ENCODE peak calls at places on chromosome 16, in four cellular contexts. L is breast epithelium; Y is GM23248; C is naive thymus-derived CD4-positive, alpha-beta T cell. P is an unnamed sample.

GRCh38 chr16:23448392-23448791 is 4.6 kb downstream of the COG7 start:
- DNase-seq in L (no peak), Y (peak; percentile 21), C (no peak), P (no peak)

GRCh38 chr16:81717662-81718189 is 61.4 kb upstream of the PLCG2 start:
- DNase-seq in L (no peak), Y (no peak), C (no peak), P (peak; percentile 20)

GRCh38 chr16:56332464-56333079 is 92.8 kb downstream of the AMFR start:
- DNase-seq in L (peak; percentile 82), Y (peak; percentile 87), C (no peak), P (no peak)

GRCh38 chr16:3718019-3718391 is 681 bp upstream of the TRAP1 start:
- DNase-seq in L (no peak), Y (no peak), C (no peak), P (no peak)

GRCh38 chr16:68790130-68790761 is 53.1 kb upstream of the TANGO6 start:
- DNase-seq in L (no peak), Y (peak; percentile 78), C (no peak), P (no peak)

GRCh38 chr16:69031877-69032301 is 73.6 kb upstream of the HAS3 start:
- DNase-seq in L (no peak), Y (no peak), C (no peak), P (no peak)

GRCh38 chr16:30110661-30111060 is 2.7 kb downstream of the GDPD3 start:
- DNase-seq in L (no peak), Y (no peak), C (no peak), P (no peak)

GRCh38 chr16:11620243-11621003 is 33.7 kb upstream of the LITAF start:
- DNase-seq in L (no peak), Y (no peak), C (no peak), P (no peak)

GRCh38 chr16:70410736-70411135 is 28.2 kb downstream of the ST3GAL2 start:
- DNase-seq in L (no peak), Y (no peak), C (no peak), P (no peak)

GRCh38 chr16:68259007-68259406 is 5.3 kb upstream of the SLC7A6 start:
- DNase-seq in L (no peak), Y (no peak), C (no peak), P (no peak)

GRCh38 chr16:23803591-23804123 is 32.1 kb upstream of the PRKCB start:
- DNase-seq in L (no peak), Y (peak; percentile 53), C (peak; percentile 71), P (peak; percentile 53)

GRCh38 chr16:17777461-17777863 is 306.7 kb upstream of the XYLT1 start:
- DNase-seq in L (no peak), Y (peak; percentile 62), C (no peak), P (no peak)

GRCh38 chr16:30155188-30155587 is 28.2 kb upstream of the CORO1A start:
- DNase-seq in L (no peak), Y (no peak), C (no peak), P (no peak)

GRCh38 chr16:69709456-69710084 is 16.8 kb downstream of the NQO1 start:
- DNase-seq in L (no peak), Y (peak; percentile 81), C (peak; percentile 53), P (no peak)

GRCh38 chr16:84765606-84766580 is 53.9 kb upstream of the CRISPLD2 start:
- DNase-seq in L (no peak), Y (no peak), C (peak; percentile 17), P (no peak)

GRCh38 chr16:78275420-78275819 is 176.0 kb downstream of the WWOX start:
- DNase-seq in L (no peak), Y (no peak), C (no peak), P (no peak)

GRCh38 chr16:10805362-10805761 is 13.2 kb downstream of the TVP23A start:
- DNase-seq in L (no peak), Y (no peak), C (no peak), P (no peak)

GRCh38 chr16:3007957-3008748 is 4.6 kb upstream of the CLDN9 start:
- DNase-seq in L (no peak), Y (no peak), C (no peak), P (no peak)

GRCh38 chr16:79887541-79888540 is 287.3 kb upstream of the MAF start:
- DNase-seq in L (no peak), Y (no peak), C (no peak), P (no peak)

GRCh38 chr16:59295474-59295873 is 561.4 kb upstream of the GOT2 start:
- DNase-seq in L (no peak), Y (no peak), C (no peak), P (no peak)

GRCh38 chr16:72848045-72848410 is 199.9 kb downstream of the ZFHX3 start:
- DNase-seq in L (no peak), Y (no peak), C (no peak), P (no peak)

GRCh38 chr16:8537691-8538342 is 52.5 kb downstream of the TMEM114 start:
- DNase-seq in L (no peak), Y (no peak), C (no peak), P (no peak)

GRCh38 chr16:785563-786535 is 2.3 kb downstream of the RPUSD1 start:
- DNase-seq in L (peak; percentile 79), Y (peak; percentile 71), C (peak; percentile 76), P (peak; percentile 65)

GRCh38 chr16:74438492-74438979 is 17.3 kb upstream of the CLEC18B start:
- DNase-seq in L (no peak), Y (no peak), C (no peak), P (no peak)

GRCh38 chr16:23679274-23679985 is 741 bp downstream of the PLK1 start:
- DNase-seq in L (no peak), Y (no peak), C (no peak), P (no peak)

GRCh38 chr16:56192971-56193936 is 2.0 kb downstream of the GNAO1 start:
- DNase-seq in L (no peak), Y (no peak), C (no peak), P (no peak)

GRCh38 chr16:79286646-79287423 is 313.7 kb downstream of the MAF start:
- DNase-seq in L (no peak), Y (no peak), C (no peak), P (no peak)

GRCh38 chr16:46693598-46693997 is 4.1 kb downstream of the ORC6 start:
- DNase-seq in L (no peak), Y (no peak), C (no peak), P (no peak)

GRCh38 chr16:11833951-11834695 is 17.2 kb downstream of the RSL1D1 start:
- DNase-seq in L (no peak), Y (peak; percentile 86), C (no peak), P (no peak)

DNA sequence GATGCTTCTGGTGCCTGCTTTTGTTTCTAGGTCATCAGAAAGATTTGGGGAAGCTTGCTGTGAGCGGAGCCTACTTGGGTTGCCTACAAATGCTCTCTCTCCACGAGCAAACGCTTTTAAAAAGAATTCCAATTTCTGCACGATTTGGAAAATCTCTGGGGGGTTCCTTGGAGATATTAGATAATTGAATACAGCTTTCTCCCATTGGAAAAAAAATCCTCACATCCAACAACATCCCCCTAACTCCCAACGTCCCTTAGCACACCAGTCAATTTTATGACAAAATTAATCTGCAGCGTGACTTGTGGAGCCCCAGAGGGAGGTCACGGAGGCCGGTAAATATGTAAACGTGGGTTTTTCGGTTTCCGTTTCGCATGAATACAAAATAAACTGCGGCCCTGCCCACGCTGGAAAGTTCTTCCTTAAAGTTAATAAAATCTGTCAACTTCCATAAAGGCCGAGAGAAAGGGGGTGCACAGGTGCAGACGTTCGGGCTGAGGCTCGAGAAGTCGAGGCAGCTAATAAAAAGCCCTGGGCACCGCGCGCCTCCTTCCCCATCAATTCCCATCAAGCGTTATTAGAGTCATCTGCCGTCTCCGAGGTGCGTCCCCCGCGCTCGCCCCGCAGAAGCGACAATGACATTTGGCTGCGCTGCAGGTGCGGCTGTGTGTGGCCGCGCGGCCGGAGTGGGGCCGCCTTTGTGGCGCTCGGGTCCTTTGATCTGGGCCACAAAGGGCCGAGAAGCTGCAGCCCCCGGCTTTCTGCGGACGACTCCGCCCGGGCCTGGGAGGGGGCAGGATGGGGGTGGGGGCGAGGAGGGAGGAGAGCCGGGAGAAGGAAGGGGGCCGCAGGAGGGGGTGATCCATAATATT is 37.6 kb downstream of the SALL1 start:
- DNase-seq in L (no peak), Y (no peak), C (no peak), P (no peak)
- H3K27me3 ChIP-seq in L (peaks cover 40% of the 10 kb centered on the region), Y (peaks cover 32% of the 10 kb centered on the region), C (no peaks in the 10 kb centered on the region), P (peaks cover 7% of the 10 kb centered on the region)

DNA sequence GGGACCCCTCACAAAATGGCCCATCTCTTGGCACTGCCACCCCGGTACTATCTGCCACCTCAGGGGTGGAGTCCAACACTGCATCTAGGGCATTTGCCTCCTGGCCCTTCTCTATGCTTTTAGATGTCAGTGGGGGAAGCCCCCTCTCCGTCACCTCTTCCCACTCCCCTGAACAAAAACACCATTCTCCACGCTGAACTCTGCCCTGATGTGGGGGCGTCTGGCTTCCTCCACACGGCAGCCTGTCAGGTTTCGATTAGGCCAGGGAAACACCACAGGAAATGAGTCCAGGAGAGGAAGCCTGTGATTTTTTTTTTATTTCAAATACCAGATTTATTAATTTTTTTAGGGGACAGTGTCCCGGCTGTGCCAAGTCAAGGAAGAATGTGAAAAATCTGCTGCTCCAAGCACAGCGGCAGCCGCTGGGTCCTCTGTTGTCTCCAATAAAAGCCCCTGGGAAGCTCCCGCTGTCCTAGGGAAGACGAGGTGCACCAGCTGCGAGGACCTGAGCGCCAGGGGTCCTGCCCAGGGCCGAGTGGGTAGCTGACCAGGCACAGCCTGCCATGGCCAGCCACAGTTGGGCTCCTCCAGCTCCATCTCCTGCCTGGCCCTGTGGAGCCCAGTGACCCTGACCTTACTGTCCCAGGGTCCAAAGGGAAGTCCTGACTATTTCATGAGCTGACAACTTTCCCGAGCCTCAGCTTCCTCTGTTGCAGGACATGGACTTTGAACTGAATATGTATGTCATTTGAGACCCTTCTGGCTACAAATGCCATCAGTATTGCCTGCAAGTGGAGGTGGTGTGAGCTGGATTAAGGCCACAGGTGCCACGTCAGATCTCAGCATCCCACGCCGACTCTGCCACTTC is 336.7 kb downstream of the FOXL1 start:
- DNase-seq in L (no peak), Y (no peak), C (no peak), P (no peak)
- H3K27ac ChIP-seq in L (no peak overlapping the region), Y (no peak overlapping the region), C (no peak overlapping the region), P (no peak overlapping the region)

GRCh38 chr16:2002406-2003230 is 7.0 kb downstream of the ZNF598 start:
- DNase-seq in L (no peak), Y (no peak), C (no peak), P (no peak)

GRCh38 chr16:2004795-2005517 is 4.7 kb downstream of the ZNF598 start:
- DNase-seq in L (no peak), Y (peak; percentile 27), C (no peak), P (no peak)

GRCh38 chr16:2003827-2004641 is 5.6 kb downstream of the ZNF598 start:
- DNase-seq in L (peak; percentile 89), Y (peak; percentile 94), C (peak; percentile 84), P (peak; percentile 67)

GRCh38 chr16:2001456-2002355 is 7.9 kb downstream of the ZNF598 start:
- DNase-seq in L (no peak), Y (no peak), C (no peak), P (no peak)

DNA sequence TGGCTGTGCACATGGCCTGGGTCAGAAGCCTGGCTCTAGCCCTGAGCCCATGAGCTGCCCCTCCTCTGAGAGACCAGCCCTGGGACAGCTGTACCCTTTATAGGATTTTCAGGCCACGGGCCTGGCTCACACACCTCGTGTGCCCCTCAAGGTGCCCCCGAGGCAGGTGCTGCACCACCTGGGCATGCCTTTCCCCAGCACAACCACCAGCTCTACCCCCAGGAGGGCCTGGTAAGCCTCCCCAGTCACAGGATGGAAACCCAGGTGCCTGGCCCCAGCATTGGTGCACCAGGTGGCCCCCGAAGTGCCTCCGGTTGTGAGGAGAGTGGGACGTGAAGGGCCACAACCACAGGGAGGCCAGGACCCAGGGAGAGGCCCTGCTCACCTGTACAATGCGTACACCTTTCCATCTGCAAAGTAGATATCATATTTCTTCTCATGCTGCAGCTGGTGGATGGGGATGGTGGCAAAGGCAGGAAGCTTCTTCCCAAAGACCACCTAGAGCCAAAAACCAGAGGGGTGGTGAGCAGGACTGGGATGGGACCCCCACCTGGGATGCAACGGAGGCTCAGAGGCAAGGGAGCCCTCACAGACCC is 6.3 kb downstream of the ZNF598 start:
- DNase-seq in L (no peak), Y (no peak), C (no peak), P (no peak)
- H3K4me1 ChIP-seq in L (peaks cover 30% of the 10 kb centered on the region), Y (peaks cover 14% of the 10 kb centered on the region), C (peaks cover 20% of the 10 kb centered on the region), P (peaks cover 21% of the 10 kb centered on the region)

GRCh38 chr16:9756434-9756833 is 425.8 kb downstream of the GRIN2A start:
- DNase-seq in L (no peak), Y (no peak), C (no peak), P (no peak)
- H3K27me3 ChIP-seq in L (no peaks in the 10 kb centered on the region), Y (no peaks in the 10 kb centered on the region), C (no peaks in the 10 kb centered on the region), P (no peaks in the 10 kb centered on the region)